ENCODE peak calls at places on chromosomes 12 and 14, in five cellular contexts. One of them, this sample, is unnamed.

GRCh38 chr14:105533391-105533790 is 7.0 kb downstream of the TMEM121 start:
- DNase-seq in HepG2: no peak
- DNase-seq in GM12878: no peak
- DNase-seq in A549: no peak
- DNase-seq in K562: no peak
- DNase-seq in this sample: no peak

GRCh38 chr12:26434299-26434915 is 239.0 kb downstream of the SSPN start:
- DNase-seq in GM12878: no peak
- DNase-seq in A549: peak; percentile 77
- DNase-seq in K562: peak; percentile 55
- DNase-seq in HepG2: peak; percentile 48
- DNase-seq in this sample: peak; percentile 79

GRCh38 chr14:81990312-81990761 is 456.7 kb upstream of the SEL1L start:
- DNase-seq in A549: peak; percentile 52
- DNase-seq in HepG2: peak; percentile 33
- DNase-seq in K562: peak; percentile 46
- DNase-seq in GM12878: peak; percentile 16
- DNase-seq in this sample: peak; percentile 72

GRCh38 chr12:95169368-95169767 is 47.9 kb downstream of the FGD6 start:
- DNase-seq in GM12878: no peak
- DNase-seq in HepG2: peak; percentile 80
- DNase-seq in A549: peak; percentile 89
- DNase-seq in K562: peak; percentile 72
- DNase-seq in this sample: no peak

GRCh38 chr12:53208877-53209463 is 1.9 kb upstream of the ITGB7 start:
- DNase-seq in A549: no peak
- DNase-seq in K562: no peak
- DNase-seq in HepG2: no peak
- DNase-seq in GM12878: no peak
- DNase-seq in this sample: peak; percentile 28

GRCh38 chr14:100654025-100654813 is 67.0 kb upstream of the BEGAIN start:
- DNase-seq in A549: no peak
- DNase-seq in HepG2: no peak
- DNase-seq in K562: no peak
- DNase-seq in GM12878: no peak
- DNase-seq in this sample: no peak

GRCh38 chr14:23327947-23328744 is 6.9 kb downstream of the PABPN1 start:
- DNase-seq in K562: peak; percentile 83
- DNase-seq in A549: peak; percentile 79
- DNase-seq in HepG2: peak; percentile 89
- DNase-seq in GM12878: no peak
- DNase-seq in this sample: peak; percentile 86

GRCh38 chr12:5593056-5593455 is 161.1 kb downstream of the NTF3 start:
- DNase-seq in A549: no peak
- DNase-seq in K562: no peak
- DNase-seq in HepG2: no peak
- DNase-seq in GM12878: no peak
- DNase-seq in this sample: no peak

GRCh38 chr12:117685115-117685926 is 283.5 kb downstream of the KSR2 start:
- DNase-seq in GM12878: no peak
- DNase-seq in HepG2: peak; percentile 42
- DNase-seq in A549: peak; percentile 96
- DNase-seq in K562: peak; percentile 39
- DNase-seq in this sample: peak; percentile 94

GRCh38 chr14:44895716-44896115 is 66.0 kb downstream of the KLHL28 start:
- DNase-seq in A549: no peak
- DNase-seq in GM12878: no peak
- DNase-seq in K562: no peak
- DNase-seq in HepG2: no peak
- DNase-seq in this sample: no peak

GRCh38 chr12:80509781-80510556 is 65.9 kb downstream of the PTPRQ start:
- DNase-seq in GM12878: no peak
- DNase-seq in A549: no peak
- DNase-seq in HepG2: no peak
- DNase-seq in K562: no peak
- DNase-seq in this sample: no peak

GRCh38 chr12:103503546-103504480 is 8.0 kb upstream of the C12orf42 start:
- DNase-seq in HepG2: peak; percentile 13
- DNase-seq in A549: peak; percentile 34
- DNase-seq in GM12878: no peak
- DNase-seq in K562: peak; percentile 50
- DNase-seq in this sample: peak; percentile 74

GRCh38 chr12:44000309-44000952 is 164.6 kb downstream of the TMEM117 start:
- DNase-seq in GM12878: no peak
- DNase-seq in K562: peak; percentile 70
- DNase-seq in A549: peak; percentile 71
- DNase-seq in HepG2: peak; percentile 81
- DNase-seq in this sample: peak; percentile 89

GRCh38 chr14:101854366-101854765 is 92.9 kb downstream of the PPP2R5C start:
- DNase-seq in GM12878: no peak
- DNase-seq in HepG2: no peak
- DNase-seq in K562: no peak
- DNase-seq in A549: no peak
- DNase-seq in this sample: no peak

GRCh38 chr14:76237349-76237990 is 85.7 kb downstream of the GPATCH2L start:
- DNase-seq in K562: no peak
- DNase-seq in A549: no peak
- DNase-seq in HepG2: no peak
- DNase-seq in GM12878: no peak
- DNase-seq in this sample: peak; percentile 47

GRCh38 chr14:101665478-101666078 is 95.9 kb upstream of the PPP2R5C start:
- DNase-seq in K562: no peak
- DNase-seq in A549: peak; percentile 80
- DNase-seq in GM12878: no peak
- DNase-seq in HepG2: peak; percentile 32
- DNase-seq in this sample: peak; percentile 71

GRCh38 chr12:44154128-44154527 is 318.2 kb downstream of the TMEM117 start:
- DNase-seq in K562: no peak
- DNase-seq in HepG2: no peak
- DNase-seq in A549: no peak
- DNase-seq in GM12878: no peak
- DNase-seq in this sample: no peak

GRCh38 chr12:4160314-4161040 is 113.1 kb upstream of the CCND2 start:
- DNase-seq in A549: no peak
- DNase-seq in K562: no peak
- DNase-seq in HepG2: no peak
- DNase-seq in GM12878: no peak
- DNase-seq in this sample: no peak

GRCh38 chr12:62613092-62613491 is 146.5 kb downstream of the MON2 start:
- DNase-seq in A549: no peak
- DNase-seq in GM12878: no peak
- DNase-seq in HepG2: no peak
- DNase-seq in K562: no peak
- DNase-seq in this sample: no peak

GRCh38 chr12:28172434-28173030 is 17.7 kb upstream of the CCDC91 start:
- DNase-seq in A549: peak; percentile 73
- DNase-seq in K562: peak; percentile 69
- DNase-seq in GM12878: no peak
- DNase-seq in HepG2: peak; percentile 39
- DNase-seq in this sample: peak; percentile 66

GRCh38 chr14:103014466-103015319 is 42.7 kb downstream of the CDC42BPB start:
- DNase-seq in K562: peak; percentile 21
- DNase-seq in GM12878: no peak
- DNase-seq in A549: no peak
- DNase-seq in HepG2: no peak
- DNase-seq in this sample: peak; percentile 44

GRCh38 chr12:70469221-70469820 is 103.2 kb downstream of the KCNMB4 start:
- DNase-seq in A549: no peak
- DNase-seq in GM12878: peak; percentile 36
- DNase-seq in HepG2: no peak
- DNase-seq in K562: no peak
- DNase-seq in this sample: no peak

GRCh38 chr12:15853877-15854276 is 28.3 kb upstream of the STRAP start:
- DNase-seq in GM12878: no peak
- DNase-seq in K562: no peak
- DNase-seq in HepG2: no peak
- DNase-seq in A549: no peak
- DNase-seq in this sample: no peak

GRCh38 chr12:65305346-65305950 is 27.0 kb downstream of the MSRB3 start:
- DNase-seq in K562: no peak
- DNase-seq in GM12878: no peak
- DNase-seq in HepG2: no peak
- DNase-seq in A549: no peak
- DNase-seq in this sample: no peak

DNA sequence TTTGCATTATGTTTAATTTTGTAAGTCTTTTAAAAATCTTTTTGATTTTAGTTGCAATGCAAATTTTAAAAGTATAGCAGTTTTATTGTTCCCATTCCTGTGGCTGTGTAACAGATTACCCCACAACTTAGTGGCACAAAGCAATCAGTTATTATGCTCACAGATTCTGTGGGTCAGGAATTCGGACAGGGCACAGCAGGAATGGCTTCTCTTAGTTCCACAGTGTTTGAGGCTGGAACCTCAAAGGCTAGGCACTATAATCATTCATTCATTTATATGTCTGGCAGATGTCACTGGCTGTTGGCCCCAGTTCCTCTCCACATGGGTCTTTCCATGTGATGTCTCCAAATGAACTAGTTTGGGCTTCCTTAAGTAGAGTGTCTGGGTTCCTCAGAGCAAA is 193.3 kb downstream of the RAD51B start:
- DNase-seq in K562: no peak
- DNase-seq in GM12878: no peak
- DNase-seq in HepG2: no peak
- DNase-seq in A549: no peak
- DNase-seq in this sample: no peak
- H3K27ac ChIP-seq in K562: no peak overlapping the region
- H3K27ac ChIP-seq in GM12878: no peak overlapping the region
- H3K27ac ChIP-seq in HepG2: no peak overlapping the region
- H3K27ac ChIP-seq in A549: peak overlapping the region; percentile 46
- H3K27ac ChIP-seq in this sample: no peak overlapping the region

DNA sequence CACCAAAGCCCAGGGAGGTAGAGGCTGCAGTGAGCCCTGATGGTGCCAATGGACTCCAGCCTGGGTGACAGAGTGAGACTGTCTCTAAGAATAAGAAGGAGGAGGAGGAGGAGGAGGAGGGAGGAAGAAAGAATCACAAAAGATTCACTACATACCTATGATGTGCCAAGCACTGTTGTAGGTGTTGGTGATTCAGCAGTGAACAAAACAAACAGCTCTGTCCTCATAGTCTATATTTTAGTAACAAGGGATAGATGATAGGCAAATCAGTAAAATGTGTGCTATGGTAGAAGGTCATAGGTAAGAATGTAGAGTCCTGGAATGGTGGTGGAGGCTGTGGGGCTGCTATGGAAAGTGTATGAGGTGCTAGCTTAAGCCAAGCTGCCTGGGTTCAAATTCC is 18.0 kb upstream of the ABHD12B start:
- DNase-seq in HepG2: no peak
- DNase-seq in K562: no peak
- DNase-seq in A549: no peak
- DNase-seq in GM12878: no peak
- DNase-seq in this sample: no peak
- TF ChIP-seq JUNB in HepG2: no peak
- TF ChIP-seq JUNB in K562: no peak
- TF ChIP-seq JUNB in A549: no peak
- TF ChIP-seq JUNB in GM12878: no peak
- TF ChIP-seq JUNB in this sample: no peak

GRCh38 chr14:32074887-32075572 is 2.1 kb upstream of the ARHGAP5 start:
- DNase-seq in HepG2: peak; percentile 23
- DNase-seq in GM12878: no peak
- DNase-seq in K562: no peak
- DNase-seq in A549: peak; percentile 22
- DNase-seq in this sample: peak; percentile 14
- H3K4me3 ChIP-seq in HepG2: no peak overlapping the region
- H3K4me3 ChIP-seq in GM12878: no peak overlapping the region
- H3K4me3 ChIP-seq in K562: no peak overlapping the region
- H3K4me3 ChIP-seq in A549: peak overlapping the region; percentile 63
- H3K4me3 ChIP-seq in this sample: peak overlapping the region; percentile 67

GRCh38 chr12:91858186-91858585 is 287.5 kb downstream of the BTG1 start:
- DNase-seq in K562: no peak
- DNase-seq in A549: no peak
- DNase-seq in GM12878: no peak
- DNase-seq in HepG2: no peak
- DNase-seq in this sample: no peak

GRCh38 chr12:91852646-91853045 is 293.0 kb downstream of the BTG1 start:
- DNase-seq in K562: no peak
- DNase-seq in HepG2: no peak
- DNase-seq in GM12878: no peak
- DNase-seq in A549: no peak
- DNase-seq in this sample: no peak

GRCh38 chr12:91854725-91855124 is 290.9 kb downstream of the BTG1 start:
- DNase-seq in K562: no peak
- DNase-seq in HepG2: no peak
- DNase-seq in GM12878: no peak
- DNase-seq in A549: no peak
- DNase-seq in this sample: no peak

GRCh38 chr12:91851741-91852477 is 293.7 kb downstream of the BTG1 start:
- DNase-seq in K562: no peak
- DNase-seq in GM12878: no peak
- DNase-seq in A549: no peak
- DNase-seq in HepG2: no peak
- DNase-seq in this sample: no peak

DNA sequence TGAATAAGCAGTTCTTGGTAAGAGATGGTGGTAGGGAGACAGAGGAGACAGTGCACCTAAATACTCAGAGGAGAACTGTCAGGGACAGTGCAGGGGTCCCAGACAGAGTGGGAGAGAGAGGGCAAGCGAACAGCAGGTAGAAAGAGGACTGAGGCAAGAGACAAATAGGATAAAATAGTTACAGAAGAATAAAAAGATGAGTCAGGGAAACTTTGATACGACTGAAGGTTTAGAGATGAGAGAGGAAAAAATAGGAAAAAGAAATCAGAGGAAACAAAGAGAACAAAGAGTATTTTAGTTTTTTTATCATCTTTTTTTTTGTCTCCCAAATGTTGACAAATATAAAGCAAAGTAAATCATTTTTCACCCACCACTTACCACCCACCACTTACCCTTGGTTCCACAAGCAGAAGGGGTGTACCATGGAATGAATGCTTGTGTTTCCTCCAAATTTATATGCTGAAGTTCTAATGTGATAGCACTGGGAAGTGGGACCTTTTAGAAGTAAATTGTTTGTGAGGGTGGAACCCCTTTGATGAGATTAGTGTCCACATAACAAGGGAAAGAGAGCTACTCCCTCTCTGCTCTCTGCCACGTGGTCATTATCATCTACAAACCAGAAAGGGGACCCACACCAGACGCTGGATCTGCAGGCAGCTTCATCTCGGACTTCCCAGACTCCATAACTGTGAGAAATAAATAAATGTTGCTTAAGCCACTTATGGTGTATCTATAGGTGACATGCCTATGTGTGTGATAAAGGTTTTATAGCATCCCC is 292.1 kb downstream of the BTG1 start:
- DNase-seq in A549: no peak
- DNase-seq in HepG2: no peak
- DNase-seq in K562: peak; percentile 47
- DNase-seq in GM12878: no peak
- DNase-seq in this sample: no peak
- H3K27ac ChIP-seq in A549: no peak overlapping the region
- H3K27ac ChIP-seq in HepG2: no peak overlapping the region
- H3K27ac ChIP-seq in K562: no peak overlapping the region
- H3K27ac ChIP-seq in GM12878: no peak overlapping the region
- H3K27ac ChIP-seq in this sample: no peak overlapping the region

This sample was measured in GM23338.